ENCODE peak calls at places on chromosomes 13 and 19, in six cellular contexts. L is lower leg skin, N is Calu3, M is fibroblast of pulmonary artery, Z is Caco-2, S is pancreas. C is an unnamed sample.

GRCh38 chr19:36420961-36421748 is 2.7 kb upstream of the ZFP82 start:
- DNase-seq in M (peak; percentile 42), N (no peak), L (no peak), S (peak; percentile 47), Z (no peak), C (no peak)

GRCh38 chr13:66578305-66578704 is 651.8 kb downstream of the PCDH9 start:
- DNase-seq in L (no peak), M (no peak), N (no peak), Z (no peak), S (no peak), C (no peak)

GRCh38 chr13:28099396-28100148 is 804 bp downstream of the FLT3 start:
- DNase-seq in Z (no peak), S (no peak), N (no peak), M (no peak), L (no peak), C (no peak)

GRCh38 chr13:110283661-110284516 is 23.1 kb downstream of the COL4A1 start:
- DNase-seq in M (no peak), S (no peak), Z (no peak), N (no peak), L (no peak), C (no peak)

GRCh38 chr13:112869202-112870061 is 99.6 kb upstream of the MCF2L start:
- DNase-seq in Z (no peak), N (no peak), M (no peak), L (no peak), S (no peak), C (no peak)

GRCh38 chr19:56838930-56839664 is 1.4 kb downstream of the PEG3 start:
- DNase-seq in N (no peak), M (peak; percentile 77), Z (no peak), S (peak; percentile 89), L (peak; percentile 92), C (peak; percentile 55)

GRCh38 chr13:28575200-28575599 is 80.3 kb upstream of the FLT1 start:
- DNase-seq in N (no peak), M (no peak), Z (no peak), S (no peak), L (no peak), C (no peak)

GRCh38 chr19:29875931-29876330 is 64.1 kb downstream of the CCNE1 start:
- DNase-seq in Z (peak; percentile 32), S (no peak), L (no peak), M (no peak), N (no peak), C (no peak)

GRCh38 chr19:19213822-19214558 is 2.2 kb downstream of the NCAN start:
- DNase-seq in S (no peak), L (no peak), N (no peak), M (no peak), Z (no peak), C (no peak)

GRCh38 chr19:29988351-29988750 is 46.3 kb downstream of the URI1 start:
- DNase-seq in S (no peak), M (no peak), N (no peak), Z (no peak), L (no peak), C (no peak)

GRCh38 chr19:38977445-38978314 is 2.1 kb upstream of the FBXO17 start:
- DNase-seq in M (no peak), Z (no peak), S (no peak), L (no peak), N (peak; percentile 54), C (peak; percentile 80)

GRCh38 chr19:58498316-58499020 is 13.3 kb downstream of the SLC27A5 start:
- DNase-seq in S (no peak), Z (no peak), L (no peak), M (no peak), N (no peak), C (no peak)

GRCh38 chr19:58562126-58563033 is 4.0 kb upstream of the UBE2M start:
- DNase-seq in N (peak; percentile 56), L (no peak), S (peak; percentile 75), M (peak; percentile 50), Z (no peak), C (peak; percentile 53)

GRCh38 chr19:29547981-29548380 is 22.2 kb downstream of the VSTM2B start:
- DNase-seq in M (no peak), L (no peak), N (no peak), S (peak; percentile 28), Z (peak; percentile 25), C (no peak)

GRCh38 chr13:104976964-104977363 is 1558.5 kb downstream of the EFNB2 start:
- DNase-seq in M (no peak), S (no peak), L (no peak), Z (no peak), N (no peak), C (no peak)

GRCh38 chr19:33292595-33293254 is 9.6 kb downstream of the CEBPA start:
- DNase-seq in Z (no peak), N (no peak), S (peak; percentile 53), L (no peak), M (no peak), C (no peak)

GRCh38 chr19:14272623-14273022 is 66.7 kb upstream of the ADGRL1 start:
- DNase-seq in Z (no peak), S (no peak), M (no peak), N (no peak), L (no peak), C (no peak)
- TF ChIP-seq CTCF in Z (no peak), S (no peak), M (no peak), N (no peak), L (no peak), C (no peak)

GRCh38 chr19:532578-533484 is 1.3 kb downstream of the CDC34 start:
- DNase-seq in N (peak; percentile 48), L (no peak), Z (peak; percentile 60), M (peak; percentile 73), S (peak; percentile 78), C (peak; percentile 62)
- TF ChIP-seq CTCF in N (peak; percentile 18), L (no peak), Z (peak; percentile 34), M (peak; percentile 61), S (peak; percentile 20), C (peak; percentile 26)

DNA sequence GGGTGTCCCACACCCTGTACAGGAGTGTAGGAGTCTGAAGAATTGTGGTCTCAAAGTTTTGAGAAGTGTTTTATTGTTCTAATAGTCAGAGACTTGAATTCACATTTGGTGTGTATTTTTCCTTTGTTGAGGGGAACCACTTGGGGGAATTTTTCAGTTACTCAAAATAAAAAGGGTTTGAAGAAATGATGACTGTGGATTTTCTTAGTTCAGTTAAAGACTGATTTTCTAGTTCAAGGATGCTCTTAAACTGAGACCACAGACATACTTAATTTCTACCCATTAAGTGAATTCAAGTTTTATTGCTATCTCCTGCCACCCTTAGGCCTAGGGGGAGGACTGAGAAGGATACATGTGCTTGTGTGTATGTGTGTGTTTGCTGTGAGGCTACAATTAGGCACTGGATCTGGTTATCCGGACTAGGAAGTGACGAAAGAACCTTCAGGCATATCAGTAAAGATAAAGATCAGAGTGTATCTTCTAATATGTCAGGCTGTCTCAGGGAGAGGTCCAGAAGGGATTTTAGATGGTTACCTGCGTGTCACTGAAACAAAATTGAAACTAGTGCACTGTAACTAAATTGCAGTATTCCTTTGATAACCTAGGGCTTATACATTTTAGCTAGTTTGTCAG is 234.9 kb upstream of the DACH1 start:
- DNase-seq in M (no peak), S (no peak), Z (no peak), N (no peak), L (no peak), C (no peak)
- TF ChIP-seq CTCF in M (no peak), S (no peak), Z (no peak), N (no peak), L (no peak), C (no peak)

DNA sequence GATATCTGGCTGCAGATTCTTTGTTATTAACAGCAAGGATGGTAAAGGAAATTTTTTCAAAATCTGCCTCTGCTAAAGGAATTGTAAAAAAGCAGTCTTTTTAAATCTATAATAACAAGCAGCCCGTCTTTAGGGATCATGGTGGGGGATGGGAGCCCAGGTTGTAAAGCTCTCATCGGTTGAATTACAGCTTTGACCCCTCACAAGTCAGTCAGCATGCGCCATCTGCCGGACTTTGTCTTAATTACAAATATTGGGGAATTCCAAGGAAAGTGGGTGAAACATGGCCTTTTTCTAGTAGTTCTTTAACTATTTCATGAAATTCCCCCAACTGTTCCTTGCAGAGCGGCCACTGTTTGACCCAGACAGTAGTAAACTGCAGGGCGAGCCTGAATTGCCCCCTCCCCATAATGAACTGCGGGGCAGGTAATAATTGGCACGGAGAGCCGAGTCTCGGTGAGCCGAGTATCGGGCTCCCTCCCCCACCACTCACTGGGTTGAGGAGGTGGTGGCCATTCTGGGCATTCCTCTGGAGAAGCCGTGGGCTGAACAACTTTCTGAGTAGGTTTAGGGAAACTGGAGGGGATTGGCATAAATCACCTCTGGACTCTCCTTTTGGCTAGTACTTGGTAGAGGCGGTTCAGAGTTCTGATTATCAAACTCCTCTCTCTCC is 11.6 kb downstream of the ZNF578 start:
- DNase-seq in M (no peak), L (no peak), N (no peak), Z (no peak), S (no peak), C (no peak)
- TF ChIP-seq CTCF in M (no peak), L (no peak), N (no peak), Z (peak; percentile 23), S (no peak), C (no peak)

DNA sequence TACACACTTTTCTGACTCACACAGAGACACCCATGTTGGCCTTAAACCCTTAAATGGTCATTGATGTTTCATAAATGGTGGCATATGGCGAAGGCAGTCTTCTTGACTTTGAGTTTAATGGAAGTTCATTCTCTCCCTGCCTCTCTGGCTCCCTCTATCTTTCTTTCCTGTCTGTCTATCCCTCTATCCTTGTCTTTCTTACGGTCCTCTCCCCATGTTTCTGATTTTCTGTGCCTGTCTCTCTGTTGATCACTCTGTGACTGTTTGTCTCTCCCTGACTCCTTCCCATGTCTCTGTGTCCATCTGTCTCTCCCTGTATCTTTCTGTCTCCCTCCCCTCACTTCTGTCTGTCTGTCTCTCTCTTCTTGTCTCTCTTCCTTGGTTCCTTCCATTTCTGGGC is 43.2 kb upstream of the SHKBP1 start:
- DNase-seq in N (no peak), M (no peak), Z (no peak), S (no peak), L (no peak), C (no peak)
- TF ChIP-seq CTCF in N (no peak), M (peak; percentile 31), Z (peak; percentile 21), S (no peak), L (no peak), C (no peak)

DNA sequence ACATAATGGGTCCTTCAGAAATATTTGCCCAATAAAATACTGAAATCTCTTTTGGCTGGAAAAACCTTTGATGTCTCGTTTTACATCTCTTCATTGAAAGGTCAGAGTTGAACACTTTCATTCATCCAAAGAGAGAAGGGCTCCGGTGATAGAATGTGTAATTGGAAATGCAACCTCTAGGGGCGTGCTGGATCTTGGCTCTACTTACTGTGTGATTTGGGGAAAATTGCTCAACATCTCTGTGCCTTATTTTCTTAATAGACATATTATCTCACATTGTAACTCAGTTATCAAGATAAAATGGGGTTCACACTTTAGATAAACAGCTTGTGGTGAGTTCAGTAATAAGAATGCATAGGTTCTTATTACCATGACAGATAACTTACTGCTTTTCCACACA is 1444.1 kb downstream of the SLITRK5 start:
- DNase-seq in M (no peak), N (no peak), L (no peak), S (no peak), Z (no peak), C (no peak)
- TF ChIP-seq CTCF in M (peak; percentile 1), N (no peak), L (no peak), S (no peak), Z (peak; percentile 34), C (no peak)